ENCODE peak calls at places on chromosomes 1 and 21, in nine cellular contexts. S is AG20443; C is GM06990; U is nephron progenitor cell; A is activated naive CD4-positive, alpha-beta T cell; X is GM12864; N is HS-5; J is MCF 10A; I is CD8-positive, alpha-beta T cell. O is an unnamed sample.

GRCh38 chr1:53931523-53931922 is 14.0 kb downstream of the IFT25 start:
- DNase-seq in S (no peak), C (no peak), U (no peak), A (no peak), X (no peak), N (no peak), J (no peak), I (no peak), O (no peak)

GRCh38 chr1:197731449-197731848 is 43.8 kb downstream of the DENND1B start:
- DNase-seq in S (no peak), C (no peak), U (no peak), A (no peak), X (no peak), N (no peak), J (no peak), I (no peak), O (no peak)

GRCh38 chr1:214187152-214187900 is 93.6 kb upstream of the SMYD2 start:
- DNase-seq in S (peak; percentile 33), C (no peak), U (peak; percentile 56), A (no peak), X (no peak), N (no peak), J (no peak), I (no peak), O (no peak)

GRCh38 chr1:168581799-168582572 is 5.6 kb downstream of the XCL1 start:
- DNase-seq in S (no peak), C (no peak), U (no peak), A (no peak), X (no peak), N (no peak), J (no peak), I (no peak), O (no peak)

GRCh38 chr1:42439940-42440339 is 15.9 kb downstream of the ZMYND12 start:
- DNase-seq in S (peak; percentile 46), C (no peak), U (no peak), A (no peak), X (no peak), N (peak; percentile 65), J (peak; percentile 69), I (no peak), O (no peak)

GRCh38 chr1:217482356-217483102 is 148.4 kb downstream of the GPATCH2 start:
- DNase-seq in S (peak; percentile 70), C (peak; percentile 18), U (no peak), A (no peak), X (peak; percentile 40), N (peak; percentile 32), J (peak; percentile 82), I (no peak), O (no peak)

GRCh38 chr21:25487046-25487594 is 120.2 kb downstream of the MRPL39 start:
- DNase-seq in S (no peak), C (peak; percentile 81), U (no peak), A (no peak), X (peak; percentile 82), N (no peak), J (peak; percentile 1), I (no peak), O (no peak)

GRCh38 chr1:54798769-54799641 is 2.1 kb downstream of the TTC22 start:
- DNase-seq in S (no peak), C (peak; percentile 73), U (no peak), A (no peak), X (peak; percentile 49), N (no peak), J (peak; percentile 92), I (peak; percentile 29), O (no peak)

GRCh38 chr1:82160903-82161302 is 360.2 kb downstream of the ADGRL2 start:
- DNase-seq in S (peak; percentile 12), C (no peak), U (peak; percentile 7), A (no peak), X (no peak), N (no peak), J (no peak), I (no peak), O (no peak)

GRCh38 chr1:64043328-64043727 is 160.1 kb upstream of the UBE2U start:
- DNase-seq in S (no peak), C (no peak), U (no peak), A (no peak), X (no peak), N (no peak), J (peak; percentile 18), I (no peak), O (no peak)

GRCh38 chr1:116125761-116126160 is 14.6 kb downstream of the MAB21L3 start:
- DNase-seq in S (no peak), C (no peak), U (no peak), A (no peak), X (no peak), N (no peak), J (no peak), I (no peak), O (no peak)